ENCODE peak calls at places on chromosomes 4 and X, in four cellular contexts. V is sciatic nerve, N is NCI-H146, H is mesothelial cell of epicardium. P is an unnamed sample.
A peak's percentile ranks its signal among the peaks of the same experiment; 100 is the strongest.

GRCh38 chrX:79081895-79082512 is 62.5 kb upstream of the GPR174 start:
- DNase-seq in N (peak; percentile 3), H (no peak), V (no peak), P (no peak)

GRCh38 chrX:39626749-39627148 is 471.0 kb downstream of the BCOR start:
- DNase-seq in N (no peak), V (no peak), H (no peak), P (no peak)

GRCh38 chr4:6917445-6918241 is 8.0 kb downstream of the TBC1D14 start:
- DNase-seq in V (peak; percentile 77), H (peak; percentile 73), N (peak; percentile 97), P (peak; percentile 95)

GRCh38 chr4:80070880-80071620 is 2.0 kb downstream of the ANTXR2 start:
- DNase-seq in V (no peak), N (no peak), H (no peak), P (no peak)

GRCh38 chrX:3145716-3146115 is 104.4 kb downstream of the ARSF start:
- DNase-seq in N (no peak), H (no peak), V (no peak), P (no peak)

GRCh38 chr4:113080050-113080449 is 30.6 kb downstream of the ANK2 start:
- DNase-seq in H (no peak), N (no peak), V (no peak), P (no peak)

GRCh38 chr4:101102114-101102752 is 245.1 kb downstream of the PPP3CA start:
- DNase-seq in V (peak; percentile 86), H (no peak), N (no peak), P (peak; percentile 85)

GRCh38 chr4:108838451-108838850 is 75.6 kb upstream of the ETNPPL start:
- DNase-seq in V (no peak), H (no peak), N (no peak), P (no peak)

GRCh38 chr4:4875147-4875546 is 15.7 kb downstream of the MSX1 start:
- DNase-seq in V (no peak), H (peak; percentile 74), N (no peak), P (no peak)

GRCh38 chr4:4395849-4396627 is 9.1 kb downstream of the NSG1 start:
- DNase-seq in V (no peak), N (no peak), H (no peak), P (peak; percentile 17)

GRCh38 chr4:116862592-116862991 is 222.8 kb downstream of the TRAM1L1 start:
- DNase-seq in H (no peak), N (no peak), V (no peak), P (no peak)

GRCh38 chr4:39846135-39846534 is 131.6 kb downstream of the PDS5A start:
- DNase-seq in V (no peak), H (no peak), N (no peak), P (no peak)

GRCh38 chr4:15955670-15956069 is 7.3 kb downstream of the FGFBP2 start:
- DNase-seq in N (no peak), H (no peak), V (no peak), P (no peak)

GRCh38 chr4:73848183-73848777 is 4.8 kb upstream of the PF4V1 start:
- DNase-seq in V (no peak), H (no peak), N (no peak), P (no peak)

GRCh38 chr4:186876961-186877626 is 153.4 kb upstream of the FAT1 start:
- DNase-seq in H (no peak), V (no peak), N (no peak), P (no peak)

GRCh38 chr4:65651031-65651430 is 19.3 kb downstream of the EPHA5 start:
- DNase-seq in V (no peak), N (no peak), H (no peak), P (no peak)

GRCh38 chr4:158112612-158113011 is 60.2 kb downstream of the GASK1B start:
- DNase-seq in H (no peak), V (no peak), N (no peak), P (no peak)

GRCh38 chr4:176840166-176840565 is 47.4 kb upstream of the VEGFC start:
- DNase-seq in N (no peak), H (no peak), V (no peak), P (no peak)

GRCh38 chr4:101527186-101527585 is 179.9 kb upstream of the PPP3CA start:
- DNase-seq in H (no peak), N (no peak), V (no peak), P (no peak)

GRCh38 chr4:82215800-82216199 is 158.0 kb downstream of the HNRNPD start:
- DNase-seq in N (no peak), H (no peak), V (no peak), P (no peak)

GRCh38 chrX:111507931-111508330 is 3.5 kb upstream of the SERTM2 start:
- DNase-seq in H (no peak), V (no peak), N (no peak), P (no peak)

GRCh38 chr4:20520901-20521300 is 179.4 kb upstream of the PACRGL start:
- DNase-seq in H (no peak), V (no peak), N (no peak), P (no peak)

GRCh38 chr4:183722738-183723560 is 63.9 kb downstream of the TRAPPC11 start:
- DNase-seq in V (peak; percentile 76), H (peak; percentile 69), N (peak; percentile 100), P (peak; percentile 86)

GRCh38 chr4:59135248-59135802 is 2025.1 kb upstream of the IGFBP7 start:
- DNase-seq in H (no peak), V (no peak), N (no peak), P (no peak)

GRCh38 chrX:141405878-141406492 is 163.7 kb upstream of the SPANXC start:
- DNase-seq in V (no peak), N (no peak), H (no peak), P (no peak)

GRCh38 chrX:13533726-13534125 is 35.7 kb upstream of the EGFL6 start:
- DNase-seq in V (no peak), H (no peak), N (no peak), P (no peak)

GRCh38 chrX:39650883-39651282 is 446.9 kb downstream of the BCOR start:
- DNase-seq in H (no peak), N (no peak), V (no peak), P (no peak)

GRCh38 chrX:129793604-129794191 is 13.9 kb downstream of the SASH3 start:
- DNase-seq in N (no peak), H (no peak), V (peak; percentile 52), P (no peak)

GRCh38 chr4:121696641-121697461 is at the start of gene ANXA5:
- DNase-seq in N (peak; percentile 76), V (peak; percentile 93), H (peak; percentile 84), P (peak; percentile 97)

GRCh38 chr4:97404876-97405523 is 738.3 kb downstream of the STPG2 start:
- DNase-seq in V (no peak), N (no peak), H (no peak), P (no peak)

GRCh38 chr4:142473218-142473959 is 372.7 kb downstream of the INPP4B start:
- DNase-seq in N (no peak), H (no peak), V (no peak), P (no peak)

GRCh38 chrX:17700976-17701375 is 36.3 kb upstream of the SCML1 start:
- DNase-seq in H (no peak), N (no peak), V (no peak), P (no peak)

GRCh38 chrX:16160729-16161128 is 6.6 kb upstream of the MAGEB17 start:
- DNase-seq in H (no peak), V (no peak), N (no peak), P (no peak)

GRCh38 chr4:41977709-41978108 is 3.8 kb upstream of the DCAF4L1 start:
- DNase-seq in N (no peak), V (no peak), H (no peak), P (no peak)

GRCh38 chr4:35358001-35358584 is 886.2 kb downstream of the ARAP2 start:
- DNase-seq in V (no peak), N (no peak), H (no peak), P (no peak)

GRCh38 chr4:1206299-1207156 is 34.1 kb upstream of the SPON2 start:
- DNase-seq in H (peak; percentile 37), V (peak; percentile 56), N (no peak), P (peak; percentile 73)

GRCh38 chrX:123923211-123923610 is 38.3 kb upstream of the STAG2 start:
- DNase-seq in V (no peak), N (no peak), H (no peak), P (no peak)

GRCh38 chrX:124805486-124805885 is 459.1 kb downstream of the SH2D1A start:
- DNase-seq in V (no peak), H (no peak), N (no peak), P (no peak)

GRCh38 chr4:27692098-27692679 is 831.5 kb downstream of the STIM2 start:
- DNase-seq in V (no peak), H (no peak), N (peak; percentile 47), P (no peak)

P was measured in posterior vena cava.